ENCODE peak calls at places on chromosomes 12 and 14, in seven cellular contexts. A is small intestine; S is tibial nerve; J is left cardiac atrium; D is effector memory CD4-positive, alpha-beta T cell; T is aorta; H is activated CD8-positive, alpha-beta memory T cell treated with anti-CD3 and anti-CD28 coated beads for 4 hours. P is an unnamed sample.
A peak's percentile ranks its signal among the peaks of the same experiment; 100 is the strongest.

GRCh38 chr12:104656921-104657320 is 200.2 kb downstream of the CHST11 start:
- DNase-seq in A (no peak), S (no peak), J (no peak), D (no peak), T (no peak), H (no peak), P (no peak)

GRCh38 chr14:62002636-62003035 is 240.4 kb downstream of the SNAPC1 start:
- DNase-seq in A (no peak), S (no peak), J (no peak), D (no peak), T (no peak), H (no peak), P (no peak)

GRCh38 chr12:89385965-89386537 is 33.8 kb upstream of the DUSP6 start:
- DNase-seq in A (peak; percentile 93), S (no peak), J (no peak), D (no peak), T (no peak), H (no peak), P (peak; percentile 45)

GRCh38 chr14:103089386-103090335 is 4.9 kb upstream of the EXOC3L4 start:
- DNase-seq in A (no peak), S (no peak), J (peak; percentile 20), D (no peak), T (no peak), H (no peak), P (no peak)

GRCh38 chr12:31369712-31370521 is 44.0 kb upstream of the SINHCAF start:
- DNase-seq in A (peak; percentile 69), S (peak; percentile 19), J (peak; percentile 63), D (no peak), T (no peak), H (no peak), P (peak; percentile 73)

GRCh38 chr12:96014932-96015599 is 18.9 kb upstream of the HAL start:
- DNase-seq in A (no peak), S (no peak), J (no peak), D (no peak), T (no peak), H (no peak), P (no peak)

GRCh38 chr12:125191361-125192087 is 126.3 kb downstream of the AACS start:
- DNase-seq in A (no peak), S (no peak), J (no peak), D (no peak), T (no peak), H (no peak), P (no peak)

GRCh38 chr12:2384533-2385328 is 331.9 kb downstream of the CACNA1C start:
- DNase-seq in A (no peak), S (no peak), J (no peak), D (no peak), T (no peak), H (no peak), P (peak; percentile 77)

GRCh38 chr12:108516511-108517275 is 1.6 kb downstream of the FICD start:
- DNase-seq in A (no peak), S (no peak), J (no peak), D (no peak), T (no peak), H (no peak), P (no peak)